ENCODE peak calls at places on chromosomes 16 and 17, in five cellular contexts. E, N, O, H and G are unnamed samples.

GRCh38 chr17:40611840-40612509 is 35.6 kb downstream of the SMARCE1 start:
- DNase-seq in E (no peak), N (no peak), O (no peak), H (no peak), G (no peak)

GRCh38 chr16:15847621-15848175 is 9.1 kb downstream of the MYH11 start:
- DNase-seq in E (no peak), N (no peak), O (no peak), H (no peak), G (no peak)

GRCh38 chr17:42339221-42339620 is 49.0 kb downstream of the STAT3 start:
- DNase-seq in E (no peak), N (no peak), O (no peak), H (no peak), G (no peak)

GRCh38 chr16:67077871-67078270 is 31.9 kb upstream of the PHAF1 start:
- DNase-seq in E (no peak), N (no peak), O (no peak), H (no peak), G (no peak)

GRCh38 chr17:74745548-74746177 is 2.8 kb upstream of the NHERF1 start:
- DNase-seq in E (no peak), N (peak), O (no peak), H (no peak), G (no peak)

GRCh38 chr17:17125136-17126084 is 80.7 kb downstream of the PLD6 start:
- DNase-seq in E (no peak), N (no peak), O (no peak), H (peak), G (no peak)

GRCh38 chr16:74841904-74842303 is 67.3 kb upstream of the FA2H start:
- DNase-seq in E (no peak), N (no peak), O (no peak), H (no peak), G (no peak)

GRCh38 chr16:31842864-31843263 is 30.7 kb upstream of the ZNF267 start:
- DNase-seq in E (no peak), N (no peak), O (no peak), H (no peak), G (no peak)

GRCh38 chr17:8225813-8226535 is 15.6 kb upstream of the AURKB start:
- DNase-seq in E (no peak), N (peak), O (peak), H (no peak), G (peak)

GRCh38 chr17:72587773-72588511 is 467.1 kb downstream of the SOX9 start:
- DNase-seq in E (peak), N (no peak), O (no peak), H (no peak), G (no peak)

GRCh38 chr16:70433456-70434103 is 5.3 kb downstream of the ST3GAL2 start:
- DNase-seq in E (no peak), N (no peak), O (no peak), H (peak), G (no peak)

GRCh38 chr17:16491703-16492612 is at the start of gene LRRC75A:
- DNase-seq in E (no peak), N (peak), O (no peak), H (peak), G (peak)

GRCh38 chr17:18280766-18281165 is 20.3 kb downstream of the MIEF2 start:
- DNase-seq in E (no peak), N (no peak), O (no peak), H (no peak), G (no peak)

GRCh38 chr16:77332792-77333191 is 102.0 kb downstream of the ADAMTS18 start:
- DNase-seq in E (no peak), N (no peak), O (no peak), H (no peak), G (no peak)

GRCh38 chr17:31494259-31495048 is 103.0 kb downstream of the RAB11FIP4 start:
- DNase-seq in E (no peak), N (no peak), O (peak), H (no peak), G (no peak)

GRCh38 chr17:32859857-32860525 is 16.9 kb downstream of the MYO1D start:
- DNase-seq in E (no peak), N (peak), O (no peak), H (no peak), G (no peak)

GRCh38 chr17:60249517-60249826 is 99.7 kb downstream of the CA4 start:
- DNase-seq in E (no peak), N (no peak), O (no peak), H (no peak), G (no peak)

GRCh38 chr17:27776882-27777624 is 23.3 kb downstream of the NOS2 start:
- DNase-seq in E (no peak), N (no peak), O (no peak), H (no peak), G (no peak)

GRCh38 chr17:76940738-76941350 is 72.6 kb downstream of the MGAT5B start:
- DNase-seq in E (peak), N (no peak), O (no peak), H (peak), G (peak)

GRCh38 chr16:20801278-20801677 is 5.0 kb downstream of the ERI2 start:
- DNase-seq in E (no peak), N (no peak), O (no peak), H (no peak), G (no peak)

GRCh38 chr16:4882633-4883285 is 35.5 kb downstream of the UBN1 start:
- DNase-seq in E (no peak), N (no peak), O (no peak), H (peak), G (no peak)

GRCh38 chr16:14608111-14608566 is 21.9 kb downstream of the PARN start:
- DNase-seq in E (no peak), N (no peak), O (no peak), H (no peak), G (no peak)

GRCh38 chr17:9811086-9811485 is 10.8 kb downstream of the GSG1L2 start:
- DNase-seq in E (no peak), N (no peak), O (no peak), H (no peak), G (no peak)

GRCh38 chr16:87463722-87464690 is 28.8 kb downstream of the ZCCHC14 start:
- DNase-seq in E (peak), N (peak), O (no peak), H (no peak), G (no peak)

GRCh38 chr16:66687906-66688625 is 8.5 kb downstream of the CMTM4 start:
- DNase-seq in E (peak), N (peak), O (no peak), H (no peak), G (no peak)

GRCh38 chr16:4972938-4973587 is 14.9 kb downstream of the SEC14L5 start:
- DNase-seq in E (no peak), N (no peak), O (no peak), H (no peak), G (no peak)

GRCh38 chr17:49939318-49939717 is 29.7 kb upstream of the DLX4 start:
- DNase-seq in E (peak), N (no peak), O (no peak), H (no peak), G (no peak)

GRCh38 chr17:41185001-41185400 is 290 bp upstream of the KRTAP4-1 start:
- DNase-seq in E (no peak), N (no peak), O (no peak), H (no peak), G (no peak)

GRCh38 chr17:17693253-17693954 is 12.1 kb downstream of the RAI1 start:
- DNase-seq in E (peak), N (no peak), O (no peak), H (peak), G (no peak)

GRCh38 chr17:57876866-57877237 is 27.0 kb upstream of the MRPS23 start:
- DNase-seq in E (no peak), N (no peak), O (no peak), H (no peak), G (no peak)

GRCh38 chr17:57874058-57874419 is 24.2 kb upstream of the MRPS23 start:
- DNase-seq in E (no peak), N (no peak), O (no peak), H (no peak), G (no peak)

GRCh38 chr17:57876023-57876865 is 26.4 kb upstream of the MRPS23 start:
- DNase-seq in E (no peak), N (no peak), O (no peak), H (no peak), G (no peak)

GRCh38 chr17:57874434-57875108 is 24.7 kb upstream of the MRPS23 start:
- DNase-seq in E (no peak), N (no peak), O (no peak), H (peak), G (no peak)

GRCh38 chr17:57875109-57876022 is 25.5 kb upstream of the MRPS23 start:
- DNase-seq in E (peak), N (no peak), O (no peak), H (peak), G (peak)
- TF ChIP-seq FOXM1 in E (no peak), N (no peak), O (no peak), H (peak), G (no peak)

DNA sequence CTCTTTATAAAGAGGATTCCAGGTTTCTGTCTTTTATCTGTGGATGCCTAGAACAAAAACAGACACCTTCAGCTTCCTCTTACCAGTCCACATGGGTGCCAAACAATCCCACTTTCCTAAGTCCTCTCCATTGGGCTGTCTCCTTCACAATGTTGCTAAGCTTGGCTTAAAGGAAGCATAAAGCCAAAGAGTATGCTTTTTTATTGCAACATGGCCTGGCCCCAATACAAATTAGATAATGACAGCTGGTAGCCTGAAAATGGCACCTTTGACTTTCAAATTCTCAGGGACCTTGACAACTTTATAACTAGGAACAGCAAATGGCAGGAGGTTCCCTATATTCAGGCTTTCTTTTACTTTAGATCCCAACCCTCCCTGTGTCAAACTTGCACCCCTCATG is 55.8 kb downstream of the SLFN5 start:
- DNase-seq in E (no peak), N (no peak), O (no peak), H (no peak), G (no peak)
- TF ChIP-seq FOXM1 in E (no peak), N (no peak), O (no peak), H (no peak), G (no peak)

GRCh38 chr17:54991567-54991966 is 23.0 kb downstream of the STXBP4 start:
- DNase-seq in E (no peak), N (no peak), O (no peak), H (no peak), G (no peak)

GRCh38 chr17:54996441-54996840 is 27.9 kb downstream of the STXBP4 start:
- DNase-seq in E (no peak), N (no peak), O (no peak), H (no peak), G (no peak)

DNA sequence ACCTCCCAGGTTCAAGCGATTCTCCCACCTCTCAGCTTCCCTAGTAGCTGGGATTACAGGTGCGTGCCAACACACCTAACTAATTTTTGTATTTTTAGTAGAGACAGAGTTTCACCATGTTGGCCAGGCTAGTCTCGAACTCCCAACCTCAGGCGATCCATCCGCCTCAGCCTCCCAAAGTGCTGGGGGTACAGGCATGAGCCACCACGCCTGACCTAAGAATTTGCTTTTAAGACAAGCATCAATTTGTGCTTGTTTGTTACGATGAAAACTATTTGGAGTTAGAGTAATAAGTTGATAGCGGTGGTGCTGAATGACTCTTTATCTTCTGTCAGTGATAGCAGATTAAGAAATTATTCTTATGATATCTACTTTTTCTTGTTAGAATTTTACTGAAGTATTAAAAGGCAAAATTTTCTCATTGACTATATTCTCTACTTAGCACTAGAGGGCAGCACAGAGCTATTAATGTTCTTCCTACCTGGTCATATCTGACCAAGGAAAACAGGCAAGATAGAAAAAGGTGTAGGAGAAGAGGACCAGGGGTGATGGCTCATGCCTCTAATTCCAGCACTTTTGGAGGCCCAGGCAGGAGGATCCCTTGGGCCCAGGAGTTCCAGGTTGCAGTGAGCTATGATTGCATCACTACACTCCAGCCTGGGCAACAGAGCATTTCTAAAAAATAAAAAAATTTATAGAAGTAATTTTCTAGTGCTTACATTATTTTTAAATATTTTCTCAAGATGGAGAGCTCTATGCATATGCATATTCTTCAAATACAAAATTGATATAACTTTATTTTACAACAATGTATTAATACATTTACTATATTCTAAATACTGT is 24.5 kb downstream of the STXBP4 start:
- DNase-seq in E (peak), N (peak), O (no peak), H (peak), G (peak)
- TF ChIP-seq FOXM1 in E (no peak), N (no peak), O (no peak), H (no peak), G (no peak)

DNA sequence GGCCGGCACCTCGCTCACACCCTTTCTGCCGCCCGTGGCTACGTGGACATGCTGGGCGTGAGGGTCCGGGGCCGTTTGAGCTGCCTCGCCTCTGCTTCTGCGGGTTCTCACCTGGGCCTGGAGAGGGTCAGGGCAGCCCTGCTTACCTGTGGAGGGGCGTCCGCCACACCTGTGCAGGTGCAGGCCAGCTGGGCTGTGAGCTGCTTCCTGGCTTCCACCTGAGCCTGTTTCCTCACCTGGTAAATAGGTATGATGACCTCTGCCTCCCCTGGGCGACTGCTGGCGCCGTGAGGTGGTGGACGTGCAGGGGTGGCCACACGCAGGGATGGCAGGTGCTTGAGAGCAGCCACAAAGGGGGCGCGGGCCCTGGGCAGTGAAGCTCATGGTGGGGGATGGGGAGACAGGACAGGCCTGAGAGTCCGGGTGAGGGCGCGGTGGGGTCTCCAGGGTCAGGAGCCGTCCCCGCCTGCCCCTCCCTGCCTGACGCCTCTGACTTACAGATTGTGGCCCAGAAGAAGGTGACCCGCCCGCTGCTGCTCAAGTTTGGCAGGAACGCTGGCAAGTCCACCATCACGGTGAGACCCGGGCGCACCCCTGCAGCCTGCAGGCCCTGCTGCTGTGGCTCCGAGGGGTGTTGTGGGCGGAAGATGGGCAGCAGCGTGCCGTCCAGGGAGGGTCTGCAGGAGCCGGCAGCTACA is 7.8 kb downstream of the CPNE7 start:
- DNase-seq in E (no peak), N (no peak), O (no peak), H (no peak), G (no peak)
- TF ChIP-seq FOXM1 in E (no peak), N (no peak), O (no peak), H (no peak), G (no peak)

GRCh38 chr16:26005336-26005735 is 313.6 kb downstream of the HS3ST4 start:
- DNase-seq in E (no peak), N (no peak), O (no peak), H (no peak), G (no peak)
- TF ChIP-seq FOXM1 in E (no peak), N (no peak), O (no peak), H (no peak), G (no peak)

GRCh38 chr17:3894188-3894587 is 1.3 kb upstream of the CAMKK1 start:
- DNase-seq in E (no peak), N (no peak), O (no peak), H (no peak), G (no peak)

GRCh38 chr17:3897731-3898130 is 4.9 kb upstream of the CAMKK1 start:
- DNase-seq in E (no peak), N (no peak), O (no peak), H (no peak), G (no peak)

GRCh38 chr17:3894927-3895343 is 2.1 kb upstream of the CAMKK1 start:
- DNase-seq in E (no peak), N (no peak), O (no peak), H (no peak), G (no peak)

GRCh38 chr17:3895354-3895753 is 2.5 kb upstream of the CAMKK1 start:
- DNase-seq in E (no peak), N (no peak), O (no peak), H (no peak), G (no peak)

DNA sequence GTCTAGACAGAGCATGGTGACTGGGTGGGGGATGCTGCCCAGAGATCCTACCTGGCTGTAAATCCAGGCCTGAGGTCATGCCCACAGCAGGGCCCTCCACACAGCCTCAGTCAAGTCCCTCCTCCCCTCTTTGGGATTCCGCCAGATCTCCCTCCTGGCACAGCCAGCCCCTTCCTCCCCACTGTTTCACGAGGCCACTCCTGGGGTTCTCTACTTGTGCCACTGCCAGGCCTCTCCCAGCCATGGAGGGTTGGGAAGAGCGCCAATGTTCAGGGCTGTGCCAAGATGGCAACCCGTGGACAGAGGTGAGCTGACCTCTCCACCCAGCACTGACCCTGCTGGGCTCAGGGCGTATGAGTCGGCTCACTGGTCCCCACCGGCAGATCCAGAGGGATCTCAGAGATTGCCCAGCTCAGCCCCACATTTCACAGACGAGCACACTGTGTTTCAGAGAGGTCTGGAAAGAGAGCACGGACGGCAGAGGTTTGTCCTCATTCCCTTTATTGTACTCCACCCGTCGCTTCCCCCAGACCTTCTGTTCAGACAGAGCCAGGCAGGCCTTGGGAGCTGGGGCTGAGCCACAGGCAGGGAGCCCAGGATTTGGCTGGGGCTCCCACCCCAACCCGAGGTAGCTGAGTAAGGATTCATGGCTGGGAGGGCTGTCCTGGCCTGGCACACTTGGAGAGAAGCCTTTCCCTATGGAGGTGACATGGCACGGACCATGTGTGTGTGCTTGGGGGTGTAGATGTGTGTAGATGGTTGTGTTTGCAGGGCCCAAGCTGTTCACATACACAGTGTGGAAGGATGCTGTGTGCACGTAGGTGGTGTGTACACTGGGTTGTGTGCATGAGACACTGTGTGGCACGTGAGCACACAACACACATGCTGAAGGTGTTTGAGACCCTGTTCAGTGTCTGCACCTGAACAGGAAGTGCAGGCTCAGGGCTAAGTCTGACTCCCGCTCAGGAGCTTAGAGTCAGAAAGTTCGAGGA is 3.6 kb upstream of the CAMKK1 start:
- DNase-seq in E (no peak), N (no peak), O (no peak), H (no peak), G (no peak)
- TF ChIP-seq FOXM1 in E (no peak), N (no peak), O (no peak), H (no peak), G (no peak)

GRCh38 chr17:2060681-2061440 is 6.0 kb downstream of the HIC1 start:
- DNase-seq in E (no peak), N (no peak), O (no peak), H (no peak), G (no peak)

GRCh38 chr17:2057714-2058520 is 3.0 kb downstream of the HIC1 start:
- DNase-seq in E (no peak), N (no peak), O (no peak), H (no peak), G (no peak)

GRCh38 chr17:2058521-2059124 is 3.7 kb downstream of the HIC1 start:
- DNase-seq in E (no peak), N (no peak), O (no peak), H (no peak), G (peak)

GRCh38 chr17:2059837-2060658 is 5.1 kb downstream of the HIC1 start:
- DNase-seq in E (no peak), N (no peak), O (no peak), H (no peak), G (no peak)

GRCh38 chr17:2059125-2059836 is 4.4 kb downstream of the HIC1 start:
- DNase-seq in E (no peak), N (no peak), O (no peak), H (no peak), G (no peak)
- TF ChIP-seq FOXM1 in E (no peak), N (no peak), O (no peak), H (no peak), G (no peak)